ENCODE peak calls at places on chromosome 7, in five cellular contexts. D is trophoblast cell, L is ovary, S is stomach, Q is psoas muscle. V is an unnamed sample.

GRCh38 chr7:38686888-38687287 is 55.7 kb upstream of the AMPH start:
- DNase-seq in D (peak), L (no peak), S (no peak), Q (no peak), V (no peak)

GRCh38 chr7:156002362-156003001 is 190.2 kb upstream of the SHH start:
- DNase-seq in D (no peak), L (no peak), S (no peak), Q (no peak), V (no peak)

GRCh38 chr7:135842446-135843175 is 94.0 kb upstream of the FAM180A start:
- DNase-seq in D (no peak), L (no peak), S (no peak), Q (no peak), V (no peak)

GRCh38 chr7:76252020-76252419 is 50.3 kb downstream of the SRRM3 start:
- DNase-seq in D (no peak), L (no peak), S (no peak), Q (no peak), V (no peak)

GRCh38 chr7:45001138-45001694 is 1.2 kb downstream of the CCM2 start:
- DNase-seq in D (peak), L (no peak), S (no peak), Q (no peak), V (no peak)

GRCh38 chr7:158646766-158647474 is 57.7 kb downstream of the NCAPG2 start:
- DNase-seq in D (no peak), L (no peak), S (no peak), Q (no peak), V (no peak)

GRCh38 chr7:79008786-79009185 is 444.7 kb downstream of the MAGI2 start:
- DNase-seq in D (no peak), L (no peak), S (no peak), Q (no peak), V (no peak)

GRCh38 chr7:41711283-41712064 is 8.6 kb upstream of the INHBA start:
- DNase-seq in D (peak), L (no peak), S (peak), Q (no peak), V (no peak)

GRCh38 chr7:141792526-141792925 is 2.5 kb downstream of the TAS2R5 start:
- DNase-seq in D (peak), L (no peak), S (no peak), Q (no peak), V (no peak)

GRCh38 chr7:25194036-25194435 is 34.2 kb downstream of the NPVF start:
- DNase-seq in D (peak), L (no peak), S (no peak), Q (no peak), V (no peak)

GRCh38 chr7:129664029-129665012 is 52.8 kb downstream of the NRF1 start:
- DNase-seq in D (peak), L (no peak), S (no peak), Q (no peak), V (no peak)

GRCh38 chr7:101486056-101486763 is 123.5 kb downstream of the COL26A1 start:
- DNase-seq in D (peak), L (no peak), S (no peak), Q (no peak), V (no peak)

GRCh38 chr7:36564500-36564899 is 159.8 kb downstream of the AOAH start:
- DNase-seq in D (peak), L (no peak), S (no peak), Q (no peak), V (no peak)

GRCh38 chr7:31408120-31408729 is 67.7 kb upstream of the NEUROD6 start:
- DNase-seq in D (peak), L (no peak), S (no peak), Q (no peak), V (no peak)

GRCh38 chr7:135143874-135144668 is 3.8 kb upstream of the TMEM140 start:
- DNase-seq in D (no peak), L (no peak), S (no peak), Q (no peak), V (no peak)

GRCh38 chr7:99121496-99122021 is 22.3 kb downstream of the SMURF1 start:
- DNase-seq in D (peak), L (no peak), S (no peak), Q (no peak), V (no peak)

GRCh38 chr7:81662531-81662930 is 107.3 kb downstream of the HGF start:
- DNase-seq in D (peak), L (no peak), S (no peak), Q (no peak), V (no peak)

GRCh38 chr7:64498270-64498669 is 64.6 kb downstream of the ZNF680 start:
- DNase-seq in D (no peak), L (no peak), S (no peak), Q (no peak), V (no peak)

GRCh38 chr7:157497744-157498541 is 161.1 kb downstream of the DNAJB6 start:
- DNase-seq in D (no peak), L (no peak), S (peak), Q (no peak), V (no peak)

GRCh38 chr7:127817466-127817865 is 165.5 kb downstream of the SND1 start:
- DNase-seq in D (peak), L (no peak), S (no peak), Q (no peak), V (no peak)

GRCh38 chr7:51613911-51614344 is 297.3 kb upstream of the COBL start:
- DNase-seq in D (no peak), L (peak), S (no peak), Q (no peak), V (no peak)

GRCh38 chr7:155843426-155844018 is 31.3 kb upstream of the SHH start:
- DNase-seq in D (no peak), L (no peak), S (peak), Q (no peak), V (no peak)

GRCh38 chr7:47444376-47445098 is 137.4 kb downstream of the TNS3 start:
- DNase-seq in D (peak), L (no peak), S (no peak), Q (no peak), V (no peak)

GRCh38 chr7:79298145-79298760 is 155.2 kb downstream of the MAGI2 start:
- DNase-seq in D (peak), L (peak), S (no peak), Q (no peak), V (no peak)

GRCh38 chr7:81499262-81500116 is 270.4 kb downstream of the HGF start:
- DNase-seq in D (peak), L (peak), S (no peak), Q (no peak), V (no peak)

GRCh38 chr7:13989138-13989943 is at the start of gene ETV1:
- DNase-seq in D (peak), L (peak), S (peak), Q (peak), V (peak)

GRCh38 chr7:6536262-6536770 is 14.9 kb downstream of the GRID2IP start:
- DNase-seq in D (no peak), L (no peak), S (no peak), Q (no peak), V (no peak)

GRCh38 chr7:129906700-129907099 is 46.1 kb downstream of the UBE2H start:
- DNase-seq in D (peak), L (no peak), S (no peak), Q (no peak), V (no peak)

GRCh38 chr7:47000561-47000960 is 581.4 kb downstream of the TNS3 start:
- DNase-seq in D (no peak), L (no peak), S (no peak), Q (no peak), V (no peak)

GRCh38 chr7:96718107-96719003 is 8.7 kb upstream of the SEM1 start:
- DNase-seq in D (no peak), L (no peak), S (no peak), Q (no peak), V (no peak)

GRCh38 chr7:98137826-98138151 is 31.1 kb downstream of the LMTK2 start:
- DNase-seq in D (peak), L (no peak), S (no peak), Q (no peak), V (no peak)

GRCh38 chr7:26329520-26330269 is 38.0 kb downstream of the SNX10 start:
- DNase-seq in D (peak), L (no peak), S (no peak), Q (peak), V (no peak)

GRCh38 chr7:26331789-26332188 is 40.1 kb downstream of the SNX10 start:
- DNase-seq in D (no peak), L (no peak), S (no peak), Q (no peak), V (no peak)

GRCh38 chr7:26337232-26337865 is 45.7 kb downstream of the SNX10 start:
- DNase-seq in D (no peak), L (no peak), S (no peak), Q (no peak), V (no peak)

GRCh38 chr7:26332698-26333097 is 41.0 kb downstream of the SNX10 start:
- DNase-seq in D (no peak), L (no peak), S (no peak), Q (no peak), V (no peak)

DNA sequence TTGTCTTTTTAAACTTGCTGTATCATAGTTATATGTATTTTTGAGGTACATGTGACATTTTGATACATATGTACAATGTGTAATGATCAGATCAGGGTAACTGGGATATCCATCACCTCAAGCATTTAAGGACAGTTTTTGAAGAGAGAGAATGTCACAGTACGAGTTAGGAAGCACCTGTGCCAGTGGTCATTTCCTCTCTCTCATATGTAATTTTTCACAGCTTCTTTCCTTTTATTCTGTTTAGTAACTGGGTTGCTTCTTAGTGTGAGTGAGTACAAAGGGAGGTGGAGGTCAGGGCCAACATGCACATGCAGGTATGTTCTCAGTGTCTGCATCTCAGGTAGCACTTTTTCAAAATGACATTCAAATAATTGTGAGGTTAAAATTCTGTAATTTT is 42.5 kb downstream of the SNX10 start:
- DNase-seq in D (no peak), L (no peak), S (no peak), Q (no peak), V (no peak)
- H3K27ac ChIP-seq in D (no peak), L (no peak), S (no peak), Q (no peak), V (peak)

GRCh38 chr7:32573110-32573687 is 77.9 kb downstream of the AVL9 start:
- DNase-seq in D (no peak), L (no peak), S (no peak), Q (no peak), V (no peak)

GRCh38 chr7:32569388-32570289 is 74.3 kb downstream of the AVL9 start:
- DNase-seq in D (no peak), L (no peak), S (no peak), Q (no peak), V (no peak)

GRCh38 chr7:32577421-32577820 is 82.1 kb downstream of the AVL9 start:
- DNase-seq in D (no peak), L (no peak), S (no peak), Q (no peak), V (no peak)

GRCh38 chr7:32579776-32580175 is 84.5 kb downstream of the AVL9 start:
- DNase-seq in D (no peak), L (no peak), S (no peak), Q (no peak), V (no peak)

GRCh38 chr7:32574626-32575025 is 79.3 kb downstream of the AVL9 start:
- DNase-seq in D (no peak), L (no peak), S (no peak), Q (no peak), V (no peak)
- H3K27ac ChIP-seq in D (no peak), L (no peak), S (no peak), Q (no peak), V (peak)

DNA sequence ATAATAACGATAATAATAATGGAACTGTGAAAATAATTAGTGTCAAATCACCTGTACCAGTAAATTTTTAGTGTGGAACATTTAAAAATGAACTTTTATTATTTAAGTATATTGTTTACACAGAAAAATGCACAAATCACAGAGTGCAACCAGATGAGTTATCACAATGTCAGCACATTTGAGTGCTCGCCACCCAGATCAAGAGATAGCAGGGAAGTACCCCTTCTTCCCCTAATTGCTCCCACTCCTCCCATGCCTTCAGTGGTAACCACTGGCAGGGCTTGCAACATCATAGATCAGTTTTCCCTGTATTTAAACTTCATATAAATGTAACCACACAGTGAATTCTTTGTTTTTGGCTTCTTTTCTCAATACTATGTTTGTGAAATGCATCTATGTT is 7.8 kb upstream of the GPR141 start:
- DNase-seq in D (no peak), L (no peak), S (no peak), Q (no peak), V (no peak)
- H3K27ac ChIP-seq in D (no peak), L (no peak), S (no peak), Q (no peak), V (no peak)

DNA sequence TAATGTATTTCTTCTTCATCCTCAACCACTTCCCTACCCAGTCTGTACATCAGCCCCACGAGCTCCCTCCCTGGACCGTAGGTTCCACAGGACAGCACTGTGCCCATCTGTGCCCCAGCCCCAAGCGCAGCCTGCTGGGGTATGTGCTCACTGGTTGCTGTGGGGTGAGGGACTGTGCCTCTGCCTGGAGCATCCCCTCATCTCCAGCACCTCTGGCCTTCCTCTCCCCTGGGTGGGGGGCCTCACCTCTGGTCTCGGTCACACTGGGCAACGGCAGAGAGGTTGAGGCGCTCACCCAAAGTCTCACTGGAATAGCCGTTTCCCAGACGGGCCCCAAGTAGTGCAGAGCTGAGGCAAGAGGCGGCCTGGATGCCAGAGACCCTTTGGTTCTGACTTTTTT is 1.5 kb upstream of the PRKAR1B start:
- DNase-seq in D (no peak), L (peak), S (no peak), Q (no peak), V (no peak)
- H3K27ac ChIP-seq in D (no peak), L (no peak), S (peak), Q (no peak), V (no peak)

DNA sequence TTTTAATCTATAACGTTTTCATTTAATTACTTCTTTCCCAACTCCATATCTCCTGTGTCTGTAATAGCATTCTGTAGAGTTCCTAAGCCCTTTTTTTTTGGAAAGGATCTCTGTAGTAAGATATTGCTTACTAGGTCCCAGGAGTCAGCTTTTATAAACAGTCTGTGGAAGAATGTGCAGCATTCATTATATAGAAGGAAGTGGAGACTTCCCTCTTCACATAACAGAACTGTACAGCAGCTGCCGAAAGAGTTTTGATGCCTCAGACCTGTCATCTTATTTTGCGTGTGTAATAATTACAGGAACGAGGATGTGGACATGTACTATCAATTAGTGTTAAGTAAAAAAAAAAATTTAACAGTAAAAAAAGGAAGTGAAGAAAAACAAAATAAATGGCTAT is 7.4 kb upstream of the STEAP4 start:
- DNase-seq in D (no peak), L (no peak), S (no peak), Q (no peak), V (no peak)
- H3K27ac ChIP-seq in D (no peak), L (no peak), S (no peak), Q (no peak), V (no peak)

GRCh38 chr7:147990079-147990478 is 600.5 kb upstream of the C7orf33 start:
- DNase-seq in D (no peak), L (no peak), S (no peak), Q (no peak), V (no peak)

GRCh38 chr7:147992698-147993097 is 597.9 kb upstream of the C7orf33 start:
- DNase-seq in D (no peak), L (no peak), S (no peak), Q (no peak), V (no peak)

GRCh38 chr7:147990837-147991236 is 599.7 kb upstream of the C7orf33 start:
- DNase-seq in D (no peak), L (no peak), S (no peak), Q (no peak), V (no peak)
- H3K27ac ChIP-seq in D (no peak), L (no peak), S (no peak), Q (no peak), V (no peak)